ENCODE peak calls at places on chromosomes 5 and 9, in five cellular contexts. U is activated effector memory CD4-positive, alpha-beta T cell treated with Interleukin-2 at 50 U/mL for 16 hours; H is Daoy; B is kidney tubule cell; F is activated naive CD8-positive, alpha-beta T cell treated with anti-CD3 and anti-CD28 coated beads for 36 hours. Z is an unnamed sample.

GRCh38 chr5:134572811-134573210 is 47.3 kb downstream of the JADE2 start:
- DNase-seq in F (no peak), H (no peak), B (no peak), U (no peak), Z (no peak)

GRCh38 chr5:146342882-146343865 is 4.5 kb downstream of the POU4F3 start:
- DNase-seq in F (no peak), B (peak; percentile 30), U (no peak), H (peak; percentile 11), Z (peak; percentile 49)

GRCh38 chr5:77333451-77334123 is 123.1 kb downstream of the PDE8B start:
- DNase-seq in B (no peak), F (no peak), H (no peak), U (no peak), Z (no peak)

GRCh38 chr9:133160742-133161541 is 2.8 kb downstream of the GBGT1 start:
- DNase-seq in B (peak; percentile 68), F (peak; percentile 34), U (no peak), H (peak; percentile 59), Z (peak; percentile 75)

GRCh38 chr5:164360589-164360988 is 855.2 kb downstream of the MAT2B start:
- DNase-seq in B (no peak), H (no peak), F (no peak), U (no peak), Z (no peak)

GRCh38 chr9:132651259-132651658 is 18.5 kb downstream of the DDX31 start:
- DNase-seq in B (peak; percentile 28), U (no peak), H (peak; percentile 79), F (no peak), Z (peak; percentile 38)

GRCh38 chr9:134188421-134189166 is 24.2 kb upstream of the RNU6ATAC start:
- DNase-seq in B (no peak), H (no peak), U (no peak), F (no peak), Z (no peak)

GRCh38 chr5:123367739-123368138 is 55.5 kb downstream of the CEP120 start:
- DNase-seq in B (peak; percentile 17), U (no peak), H (no peak), F (no peak), Z (peak; percentile 48)

GRCh38 chr9:33320568-33321261 is 30.4 kb downstream of the NFX1 start:
- DNase-seq in U (no peak), B (peak; percentile 83), F (no peak), H (peak; percentile 89), Z (no peak)

GRCh38 chr5:131389096-131389868 is 125.4 kb downstream of the CDC42SE2 start:
- DNase-seq in B (no peak), F (no peak), H (no peak), U (no peak), Z (no peak)

GRCh38 chr5:104751969-104752368 is 1189.4 kb upstream of the NUDT12 start:
- DNase-seq in H (no peak), U (no peak), F (no peak), B (no peak), Z (no peak)

GRCh38 chr9:91954841-91955471 is 4.9 kb upstream of the ROR2 start:
- DNase-seq in H (peak; percentile 75), F (peak; percentile 10), B (peak; percentile 61), U (no peak), Z (peak; percentile 78)

Z was measured in DMS53.